ENCODE peak calls at places on chromosome 18, in six cellular contexts. A is ovary; Q is left colon; J is cerebellum; E is CD8-positive, alpha-beta memory T cell; C is WERI-Rb-1. Y is an unnamed sample.

GRCh38 chr18:39173022-39173421 is 1607.4 kb upstream of the CELF4 start:
- DNase-seq in A (no peak), Q (no peak), J (no peak), E (no peak), C (no peak), Y (peak)

GRCh38 chr18:77981874-77982273 is 732.2 kb downstream of the GALR1 start:
- DNase-seq in A (no peak), Q (no peak), J (no peak), E (no peak), C (no peak), Y (no peak)

GRCh38 chr18:9629709-9630108 is 15.3 kb upstream of the PPP4R1 start:
- DNase-seq in A (no peak), Q (no peak), J (no peak), E (no peak), C (peak), Y (no peak)

GRCh38 chr18:12293831-12294230 is 14.2 kb upstream of the TUBB6 start:
- DNase-seq in A (no peak), Q (no peak), J (no peak), E (no peak), C (no peak), Y (no peak)

GRCh38 chr18:79983253-79983652 is 5.1 kb downstream of the TXNL4A start:
- DNase-seq in A (no peak), Q (no peak), J (no peak), E (no peak), C (no peak), Y (no peak)

GRCh38 chr18:76565238-76566173 is 70.5 kb upstream of the ZNF516 start:
- DNase-seq in A (peak), Q (peak), J (peak), E (no peak), C (no peak), Y (peak)

GRCh38 chr18:8139971-8140406 is 469.2 kb upstream of the RAB12 start:
- DNase-seq in A (peak), Q (no peak), J (no peak), E (no peak), C (no peak), Y (no peak)

GRCh38 chr18:76455015-76455676 is 39.9 kb downstream of the ZNF516 start:
- DNase-seq in A (peak), Q (no peak), J (no peak), E (no peak), C (peak), Y (no peak)

GRCh38 chr18:57640236-57640635 is 18.6 kb upstream of the NARS1 start:
- DNase-seq in A (no peak), Q (no peak), J (no peak), E (no peak), C (no peak), Y (no peak)

GRCh38 chr18:8277270-8277669 is 332.0 kb upstream of the RAB12 start:
- DNase-seq in A (no peak), Q (no peak), J (no peak), E (no peak), C (no peak), Y (no peak)

GRCh38 chr18:43883886-43884285 is 606.6 kb upstream of the SYT4 start:
- DNase-seq in A (no peak), Q (no peak), J (no peak), E (no peak), C (no peak), Y (no peak)

GRCh38 chr18:10822457-10822856 is 296.6 kb downstream of the NAPG start:
- DNase-seq in A (no peak), Q (no peak), J (no peak), E (no peak), C (no peak), Y (no peak)

GRCh38 chr18:75884728-75885127 is 457.2 kb upstream of the SMIM21 start:
- DNase-seq in A (no peak), Q (no peak), J (no peak), E (no peak), C (no peak), Y (no peak)

GRCh38 chr18:32730620-32731021 is 42.2 kb downstream of the KLHL14 start:
- DNase-seq in A (no peak), Q (no peak), J (no peak), E (no peak), C (no peak), Y (peak)

GRCh38 chr18:8499810-8500663 is 109.2 kb upstream of the RAB12 start:
- DNase-seq in A (no peak), Q (no peak), J (no peak), E (no peak), C (no peak), Y (no peak)

GRCh38 chr18:45339819-45340550 is 275.3 kb upstream of the SLC14A2 start:
- DNase-seq in A (no peak), Q (no peak), J (no peak), E (no peak), C (no peak), Y (no peak)

GRCh38 chr18:68991281-68991680 is 193.4 kb downstream of the CCDC102B start:
- DNase-seq in A (no peak), Q (no peak), J (no peak), E (no peak), C (no peak), Y (no peak)

GRCh38 chr18:48017625-48018024 is 87.2 kb upstream of the SMAD2 start:
- DNase-seq in A (no peak), Q (no peak), J (no peak), E (no peak), C (no peak), Y (no peak)

GRCh38 chr18:50571606-50572005 is 11.7 kb downstream of the MAPK4 start:
- DNase-seq in A (no peak), Q (no peak), J (no peak), E (no peak), C (no peak), Y (no peak)

GRCh38 chr18:77127769-77128671 is 4.6 kb downstream of the MBP start:
- DNase-seq in A (peak), Q (peak), J (no peak), E (peak), C (no peak), Y (peak)

GRCh38 chr18:26978812-26979341 is 113.4 kb upstream of the AQP4 start:
- DNase-seq in A (no peak), Q (no peak), J (no peak), E (no peak), C (no peak), Y (peak)

GRCh38 chr18:69326094-69326493 is 74.6 kb upstream of the DOK6 start:
- DNase-seq in A (no peak), Q (no peak), J (no peak), E (no peak), C (no peak), Y (no peak)

GRCh38 chr18:2655954-2656236 is 369 bp downstream of the SMCHD1 start:
- DNase-seq in A (no peak), Q (no peak), J (no peak), E (no peak), C (no peak), Y (no peak)

GRCh38 chr18:48838921-48839818 is 111.6 kb downstream of the SMAD7 start:
- DNase-seq in A (no peak), Q (no peak), J (no peak), E (no peak), C (peak), Y (no peak)

GRCh38 chr18:50662177-50662576 is 102.3 kb downstream of the MAPK4 start:
- DNase-seq in A (no peak), Q (no peak), J (no peak), E (no peak), C (peak), Y (peak)

GRCh38 chr18:52219102-52219501 is 120.9 kb upstream of the DCC start:
- DNase-seq in A (no peak), Q (no peak), J (no peak), E (no peak), C (no peak), Y (no peak)

GRCh38 chr18:21184396-21184996 is 57.5 kb upstream of the GREB1L start:
- DNase-seq in A (no peak), Q (no peak), J (no peak), E (no peak), C (no peak), Y (no peak)

GRCh38 chr18:27363918-27364317 is 178.8 kb upstream of the CHST9 start:
- DNase-seq in A (no peak), Q (no peak), J (no peak), E (no peak), C (no peak), Y (peak)

GRCh38 chr18:67730884-67731283 is 214.4 kb upstream of the DSEL start:
- DNase-seq in A (no peak), Q (no peak), J (no peak), E (no peak), C (no peak), Y (peak)

GRCh38 chr18:37684590-37684989 is 119.0 kb upstream of the CELF4 start:
- DNase-seq in A (no peak), Q (no peak), J (no peak), E (no peak), C (no peak), Y (no peak)

GRCh38 chr18:9732031-9732430 is 23.9 kb downstream of the RAB31 start:
- DNase-seq in A (no peak), Q (no peak), J (no peak), E (no peak), C (no peak), Y (no peak)

GRCh38 chr18:79522451-79523220 is 126.9 kb downstream of the NFATC1 start:
- DNase-seq in A (peak), Q (no peak), J (no peak), E (peak), C (no peak), Y (no peak)

GRCh38 chr18:12304351-12305210 is 3.5 kb upstream of the TUBB6 start:
- DNase-seq in A (peak), Q (no peak), J (no peak), E (no peak), C (no peak), Y (no peak)

GRCh38 chr18:5317186-5317585 is 21.7 kb upstream of the ZBTB14 start:
- DNase-seq in A (no peak), Q (no peak), J (no peak), E (no peak), C (no peak), Y (no peak)

GRCh38 chr18:10353791-10354190 is 100.6 kb upstream of the APCDD1 start:
- DNase-seq in A (no peak), Q (no peak), J (no peak), E (no peak), C (no peak), Y (no peak)

GRCh38 chr18:12989397-12990127 is 1.6 kb upstream of the CEP192 start:
- DNase-seq in A (no peak), Q (no peak), J (no peak), E (no peak), C (peak), Y (no peak)

GRCh38 chr18:65298422-65298821 is 452.4 kb upstream of the CDH7 start:
- DNase-seq in A (no peak), Q (no peak), J (no peak), E (no peak), C (no peak), Y (no peak)